ENCODE peak calls at places on chromosomes 16 and 17, in ten cellular contexts. O is globus pallidus, Z is hippocampal formation, I is left ventricle myocardium inferior, N is hepatocyte, E is HTR-8/SVneo, S is NCI-H460, M is AG08396, J is OCI-LY7, T is HEK293T. L is an unnamed sample.

GRCh38 chr16:50335198-50335958 is 33.4 kb downstream of the BRD7 start:
- DNase-seq in O (no peak), E (no peak), Z (no peak), S (no peak), T (no peak), N (no peak), M (no peak), J (no peak), I (no peak), L (no peak)

GRCh38 chr17:4944163-4944553 is 4.1 kb downstream of the RNF167 start:
- DNase-seq in Z (no peak), S (no peak), E (no peak), T (no peak), M (no peak), N (no peak), I (no peak), J (peak), O (no peak), L (peak)

GRCh38 chr17:33989357-33990148 is 265.5 kb upstream of the CCL2 start:
- DNase-seq in J (no peak), M (no peak), O (no peak), N (no peak), E (no peak), T (no peak), S (no peak), Z (no peak), I (no peak), L (no peak)

GRCh38 chr16:49637511-49637910 is 218.4 kb downstream of the ZNF423 start:
- DNase-seq in O (no peak), T (no peak), N (no peak), Z (no peak), J (no peak), I (no peak), M (no peak), E (no peak), S (no peak), L (no peak)

GRCh38 chr17:61713035-61713434 is 122.0 kb upstream of the NACA2 start:
- DNase-seq in T (no peak), Z (no peak), O (no peak), E (no peak), M (no peak), S (no peak), N (no peak), I (no peak), J (no peak), L (no peak)

GRCh38 chr17:7107012-7107754 is 7.4 kb downstream of the ASGR2 start:
- DNase-seq in O (no peak), Z (no peak), S (no peak), T (peak), N (no peak), J (no peak), M (no peak), E (no peak), I (no peak), L (no peak)

GRCh38 chr17:63682441-63682840 is 17.5 kb downstream of the LIMD2 start:
- DNase-seq in E (no peak), S (no peak), O (no peak), N (no peak), T (no peak), M (no peak), I (no peak), J (no peak), Z (no peak), L (no peak)

GRCh38 chr16:6753553-6753952 is 579.1 kb upstream of the RBFOX1 start:
- DNase-seq in E (no peak), N (no peak), J (no peak), S (no peak), T (no peak), O (no peak), Z (no peak), I (no peak), M (no peak), L (no peak)

GRCh38 chr17:55308613-55309332 is 44.0 kb downstream of the HLF start:
- DNase-seq in J (no peak), T (no peak), S (no peak), E (no peak), O (no peak), M (no peak), I (no peak), Z (no peak), N (no peak), L (peak)

GRCh38 chr17:35731239-35731931 is at the start of gene RASL10B:
- DNase-seq in J (no peak), O (peak), Z (peak), T (peak), E (peak), M (peak), N (peak), I (peak), S (peak), L (no peak)

GRCh38 chr16:84854759-84855158 is 35.0 kb downstream of the CRISPLD2 start:
- DNase-seq in T (no peak), O (no peak), Z (no peak), N (no peak), E (no peak), J (no peak), I (no peak), M (no peak), S (no peak), L (no peak)

L was measured in Karpas-422.